ENCODE peak calls at places on chromosomes 7 and 10, in five cellular contexts. One of them, this sample, is unnamed.

GRCh38 chr10:14369881-14370280 is 39.2 kb upstream of the FRMD4A start:
- DNase-seq in HCT116: no peak
- DNase-seq in HepG2: no peak
- DNase-seq in hepatocyte: no peak
- DNase-seq in astrocyte: no peak
- DNase-seq in this sample: no peak

GRCh38 chr7:100585511-100586265 is at the start of gene LRCH4:
- DNase-seq in HCT116: no peak
- DNase-seq in hepatocyte: peak; percentile 86
- DNase-seq in astrocyte: no peak
- DNase-seq in HepG2: no peak
- DNase-seq in this sample: no peak

GRCh38 chr10:100730739-100731602 is 14.4 kb upstream of the PAX2 start:
- DNase-seq in HepG2: peak; percentile 5
- DNase-seq in HCT116: no peak
- DNase-seq in hepatocyte: peak; percentile 53
- DNase-seq in astrocyte: no peak
- DNase-seq in this sample: no peak

GRCh38 chr10:30589441-30589840 is 40.1 kb downstream of the LYZL2 start:
- DNase-seq in hepatocyte: no peak
- DNase-seq in astrocyte: no peak
- DNase-seq in HCT116: no peak
- DNase-seq in HepG2: no peak
- DNase-seq in this sample: no peak

GRCh38 chr10:15118615-15119014 is 21.5 kb downstream of the RPP38 start:
- DNase-seq in astrocyte: no peak
- DNase-seq in hepatocyte: no peak
- DNase-seq in HCT116: no peak
- DNase-seq in HepG2: no peak
- DNase-seq in this sample: no peak

GRCh38 chr7:157525501-157525915 is 188.7 kb downstream of the DNAJB6 start:
- DNase-seq in hepatocyte: no peak
- DNase-seq in HepG2: no peak
- DNase-seq in HCT116: peak; percentile 81
- DNase-seq in astrocyte: no peak
- DNase-seq in this sample: no peak

GRCh38 chr7:81211617-81212016 is 292.8 kb upstream of the SEMA3C start:
- DNase-seq in HepG2: no peak
- DNase-seq in hepatocyte: no peak
- DNase-seq in HCT116: no peak
- DNase-seq in astrocyte: peak; percentile 83
- DNase-seq in this sample: peak; percentile 48

GRCh38 chr7:92768501-92769360 is 67.6 kb downstream of the CDK6 start:
- DNase-seq in HCT116: no peak
- DNase-seq in astrocyte: no peak
- DNase-seq in hepatocyte: no peak
- DNase-seq in HepG2: no peak
- DNase-seq in this sample: no peak

GRCh38 chr10:11874568-11875182 is 51.5 kb downstream of the PROSER2 start:
- DNase-seq in hepatocyte: peak; percentile 88
- DNase-seq in HepG2: peak; percentile 80
- DNase-seq in HCT116: peak; percentile 53
- DNase-seq in astrocyte: peak; percentile 22
- DNase-seq in this sample: peak; percentile 14

GRCh38 chr7:121369462-121369861 is 26.6 kb downstream of the FAM3C start:
- DNase-seq in hepatocyte: peak; percentile 34
- DNase-seq in HCT116: no peak
- DNase-seq in astrocyte: peak; percentile 41
- DNase-seq in HepG2: peak; percentile 2
- DNase-seq in this sample: peak; percentile 14

GRCh38 chr7:53350241-53350640 is 314.8 kb downstream of the POM121L12 start:
- DNase-seq in astrocyte: no peak
- DNase-seq in HepG2: no peak
- DNase-seq in HCT116: no peak
- DNase-seq in hepatocyte: peak; percentile 50
- DNase-seq in this sample: peak; percentile 29

GRCh38 chr7:141575654-141576448 is 24.6 kb downstream of the AGK start:
- DNase-seq in astrocyte: no peak
- DNase-seq in hepatocyte: no peak
- DNase-seq in HCT116: no peak
- DNase-seq in HepG2: no peak
- DNase-seq in this sample: no peak

GRCh38 chr10:5774987-5775386 is 38.2 kb downstream of the GDI2 start:
- DNase-seq in HCT116: no peak
- DNase-seq in astrocyte: no peak
- DNase-seq in HepG2: no peak
- DNase-seq in hepatocyte: no peak
- DNase-seq in this sample: no peak

GRCh38 chr7:17659126-17659525 is 281.2 kb downstream of the SNX13 start:
- DNase-seq in hepatocyte: no peak
- DNase-seq in HCT116: no peak
- DNase-seq in astrocyte: no peak
- DNase-seq in HepG2: no peak
- DNase-seq in this sample: no peak

GRCh38 chr7:98294798-98295382 is 13.4 kb downstream of the BRI3 start:
- DNase-seq in HCT116: peak; percentile 41
- DNase-seq in astrocyte: no peak
- DNase-seq in HepG2: peak; percentile 35
- DNase-seq in hepatocyte: peak; percentile 84
- DNase-seq in this sample: peak; percentile 32

GRCh38 chr10:124293641-124294449 is 124.9 kb downstream of the OAT start:
- DNase-seq in HCT116: no peak
- DNase-seq in hepatocyte: no peak
- DNase-seq in astrocyte: no peak
- DNase-seq in HepG2: no peak
- DNase-seq in this sample: no peak

GRCh38 chr7:99994819-99995218 is 19.0 kb upstream of the AZGP1 start:
- DNase-seq in hepatocyte: no peak
- DNase-seq in HCT116: no peak
- DNase-seq in HepG2: no peak
- DNase-seq in astrocyte: no peak
- DNase-seq in this sample: no peak

GRCh38 chr10:12502526-12503274 is 153.4 kb downstream of the CAMK1D start:
- DNase-seq in HepG2: no peak
- DNase-seq in astrocyte: no peak
- DNase-seq in HCT116: no peak
- DNase-seq in hepatocyte: no peak
- DNase-seq in this sample: no peak

GRCh38 chr10:103042129-103042528 is 124.0 kb downstream of the CNNM2 start:
- DNase-seq in hepatocyte: no peak
- DNase-seq in HepG2: no peak
- DNase-seq in astrocyte: no peak
- DNase-seq in HCT116: no peak
- DNase-seq in this sample: no peak

GRCh38 chr7:28137471-28137870 is 43.1 kb downstream of the JAZF1 start:
- DNase-seq in hepatocyte: no peak
- DNase-seq in HepG2: no peak
- DNase-seq in astrocyte: peak; percentile 62
- DNase-seq in HCT116: no peak
- DNase-seq in this sample: no peak

GRCh38 chr10:118669020-118669766 is 73.7 kb upstream of the PRLHR start:
- DNase-seq in HepG2: no peak
- DNase-seq in hepatocyte: no peak
- DNase-seq in astrocyte: peak; percentile 78
- DNase-seq in HCT116: no peak
- DNase-seq in this sample: peak; percentile 55
- H2AFZ ChIP-seq in HepG2: no peak overlapping the region
- H2AFZ ChIP-seq in hepatocyte: no peak overlapping the region
- H2AFZ ChIP-seq in astrocyte: no peak overlapping the region
- H2AFZ ChIP-seq in HCT116: no peak overlapping the region
- H2AFZ ChIP-seq in this sample: no peak overlapping the region

GRCh38 chr7:84845971-84846370 is 340.9 kb downstream of the SEMA3D start:
- DNase-seq in astrocyte: no peak
- DNase-seq in HepG2: no peak
- DNase-seq in hepatocyte: no peak
- DNase-seq in HCT116: no peak
- DNase-seq in this sample: no peak
- TF ChIP-seq CTCF in astrocyte: no peak
- TF ChIP-seq CTCF in HepG2: no peak
- TF ChIP-seq CTCF in hepatocyte: no peak
- TF ChIP-seq CTCF in HCT116: no peak
- TF ChIP-seq CTCF in this sample: no peak

GRCh38 chr10:96271017-96271815 is at the start of gene BLNK:
- DNase-seq in HepG2: no peak
- DNase-seq in hepatocyte: peak; percentile 76
- DNase-seq in HCT116: no peak
- DNase-seq in astrocyte: no peak
- DNase-seq in this sample: no peak
- H2AFZ ChIP-seq in HepG2: no peak within 1 kb of the TSS
- H2AFZ ChIP-seq in hepatocyte: peak within 1 kb of the TSS; percentile 6
- H2AFZ ChIP-seq in HCT116: no peak within 1 kb of the TSS
- H2AFZ ChIP-seq in astrocyte: no peak within 1 kb of the TSS
- H2AFZ ChIP-seq in this sample: no peak within 1 kb of the TSS

DNA sequence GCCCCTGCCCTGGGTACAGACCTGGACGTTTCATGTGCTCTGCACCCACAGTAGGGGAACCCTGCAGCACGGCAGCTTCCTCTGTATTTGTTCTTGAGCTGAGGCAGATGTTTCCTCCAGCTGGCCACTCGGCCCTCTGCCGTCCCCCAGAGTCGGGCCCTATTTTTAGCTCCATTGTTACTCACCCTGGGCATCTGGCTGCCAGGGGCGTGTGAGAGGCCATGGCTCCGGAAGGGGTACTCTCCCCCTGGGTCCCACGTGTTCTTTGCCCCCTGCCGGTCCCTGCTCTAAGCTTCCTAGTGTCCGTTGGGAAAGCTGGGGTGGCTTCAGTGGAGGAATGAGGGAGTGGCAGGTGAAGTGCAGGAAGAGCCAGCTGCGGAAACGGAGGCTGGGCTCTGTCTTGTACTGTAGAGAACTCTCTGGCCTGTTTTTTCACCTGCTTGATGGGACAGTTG is 30.4 kb downstream of the PALD1 start:
- DNase-seq in astrocyte: no peak
- DNase-seq in HepG2: no peak
- DNase-seq in hepatocyte: peak; percentile 34
- DNase-seq in HCT116: no peak
- DNase-seq in this sample: peak; percentile 92
- TF ChIP-seq CTCF in astrocyte: no peak
- TF ChIP-seq CTCF in HepG2: no peak
- TF ChIP-seq CTCF in hepatocyte: no peak
- TF ChIP-seq CTCF in HCT116: no peak
- TF ChIP-seq CTCF in this sample: peak; percentile 9

GRCh38 chr7:76011437-76011836 is 17.0 kb upstream of the TMEM120A start:
- DNase-seq in HCT116: no peak
- DNase-seq in hepatocyte: peak; percentile 46
- DNase-seq in HepG2: no peak
- DNase-seq in astrocyte: peak; percentile 48
- DNase-seq in this sample: peak; percentile 91
- H2AFZ ChIP-seq in HCT116: no peak overlapping the region
- H2AFZ ChIP-seq in hepatocyte: no peak overlapping the region
- H2AFZ ChIP-seq in HepG2: no peak overlapping the region
- H2AFZ ChIP-seq in astrocyte: no peak overlapping the region
- H2AFZ ChIP-seq in this sample: peak overlapping the region; percentile 77

DNA sequence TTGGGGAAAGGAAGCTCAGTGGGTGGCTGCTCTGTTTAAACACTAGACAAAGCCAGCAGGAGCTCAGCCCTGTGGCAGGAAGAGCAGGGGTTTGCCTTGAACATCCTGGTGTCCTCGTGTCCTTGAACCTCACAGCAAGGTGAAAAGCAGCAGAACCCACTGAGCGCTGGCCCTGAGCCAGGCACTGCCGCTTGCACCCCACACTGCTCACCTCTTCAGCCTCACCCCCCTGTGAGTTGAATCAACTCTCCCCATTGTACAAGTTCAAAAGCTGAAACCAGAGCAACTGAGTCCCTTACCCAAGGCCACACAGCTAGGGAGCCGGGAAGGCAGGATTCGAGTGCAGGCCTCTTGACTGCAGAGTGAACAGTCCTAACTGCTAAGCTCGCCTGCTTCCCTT is 32.0 kb downstream of the SLC29A3 start:
- DNase-seq in HCT116: no peak
- DNase-seq in HepG2: no peak
- DNase-seq in hepatocyte: no peak
- DNase-seq in astrocyte: no peak
- DNase-seq in this sample: no peak
- TF ChIP-seq CTCF in HCT116: no peak
- TF ChIP-seq CTCF in HepG2: no peak
- TF ChIP-seq CTCF in hepatocyte: no peak
- TF ChIP-seq CTCF in astrocyte: no peak
- TF ChIP-seq CTCF in this sample: no peak

GRCh38 chr10:63901228-63901627 is 380.0 kb downstream of the REEP3 start:
- DNase-seq in HepG2: no peak
- DNase-seq in hepatocyte: no peak
- DNase-seq in HCT116: no peak
- DNase-seq in astrocyte: no peak
- DNase-seq in this sample: no peak

GRCh38 chr10:63896992-63897391 is 375.8 kb downstream of the REEP3 start:
- DNase-seq in astrocyte: no peak
- DNase-seq in HCT116: no peak
- DNase-seq in HepG2: no peak
- DNase-seq in hepatocyte: no peak
- DNase-seq in this sample: no peak

DNA sequence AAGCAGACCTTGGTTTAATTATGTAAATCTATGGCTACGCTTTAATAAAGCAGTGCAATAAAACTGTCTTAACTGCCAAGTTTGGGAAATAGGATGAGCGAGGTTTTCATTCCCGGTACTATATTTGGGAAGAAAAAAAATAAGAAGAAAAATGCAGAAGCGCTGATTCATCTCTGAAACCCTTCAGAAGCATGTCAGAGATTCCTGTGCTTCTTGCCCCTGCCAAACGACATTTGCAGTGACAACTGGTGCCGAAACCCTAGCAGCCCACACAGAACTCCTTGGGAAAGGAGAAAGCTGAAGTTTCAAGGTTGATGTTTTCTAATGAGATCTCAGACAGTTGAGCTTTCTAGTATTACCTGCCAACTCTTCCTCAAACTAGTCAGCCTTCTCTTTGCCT is 380.7 kb downstream of the REEP3 start:
- DNase-seq in hepatocyte: no peak
- DNase-seq in astrocyte: peak; percentile 9
- DNase-seq in HCT116: no peak
- DNase-seq in HepG2: no peak
- DNase-seq in this sample: no peak
- H2AFZ ChIP-seq in hepatocyte: no peak overlapping the region
- H2AFZ ChIP-seq in astrocyte: no peak overlapping the region
- H2AFZ ChIP-seq in HCT116: no peak overlapping the region
- H2AFZ ChIP-seq in HepG2: no peak overlapping the region
- H2AFZ ChIP-seq in this sample: no peak overlapping the region

GRCh38 chr10:8009031-8009430 is 45.5 kb upstream of the GATA3 start:
- DNase-seq in astrocyte: no peak
- DNase-seq in hepatocyte: no peak
- DNase-seq in HCT116: no peak
- DNase-seq in HepG2: no peak
- DNase-seq in this sample: no peak
- TF ChIP-seq CTCF in astrocyte: no peak
- TF ChIP-seq CTCF in hepatocyte: no peak
- TF ChIP-seq CTCF in HCT116: no peak
- TF ChIP-seq CTCF in HepG2: no peak
- TF ChIP-seq CTCF in this sample: no peak